ENCODE peak calls at places on chromosomes 2 and 18, in five cellular contexts. One of them, this sample, is unnamed.

GRCh38 chr2:80102026-80102425 is 202.5 kb downstream of the LRRTM1 start:
- DNase-seq in HCT116: no peak
- DNase-seq in lower leg skin: no peak
- DNase-seq in fibroblast of the aortic adventitia: peak
- DNase-seq in pancreas: no peak
- DNase-seq in this sample: no peak

GRCh38 chr2:206728277-206729199 is 10.3 kb upstream of the DYTN start:
- DNase-seq in fibroblast of the aortic adventitia: peak
- DNase-seq in lower leg skin: no peak
- DNase-seq in HCT116: peak
- DNase-seq in pancreas: no peak
- DNase-seq in this sample: peak

GRCh38 chr2:66537001-66537400 is 102.1 kb downstream of the MEIS1 start:
- DNase-seq in pancreas: no peak
- DNase-seq in fibroblast of the aortic adventitia: no peak
- DNase-seq in HCT116: no peak
- DNase-seq in lower leg skin: no peak
- DNase-seq in this sample: no peak

GRCh38 chr2:105950521-105951389 is 206.0 kb downstream of the NCK2 start:
- DNase-seq in pancreas: no peak
- DNase-seq in HCT116: no peak
- DNase-seq in lower leg skin: no peak
- DNase-seq in fibroblast of the aortic adventitia: no peak
- DNase-seq in this sample: no peak

GRCh38 chr2:72979896-72980295 is 62.6 kb downstream of the EMX1 start:
- DNase-seq in fibroblast of the aortic adventitia: no peak
- DNase-seq in pancreas: no peak
- DNase-seq in HCT116: no peak
- DNase-seq in lower leg skin: no peak
- DNase-seq in this sample: no peak

GRCh38 chr2:98839292-98839691 is 96.7 kb downstream of the CRACDL start:
- DNase-seq in pancreas: no peak
- DNase-seq in lower leg skin: no peak
- DNase-seq in HCT116: no peak
- DNase-seq in fibroblast of the aortic adventitia: peak
- DNase-seq in this sample: peak

GRCh38 chr2:189613077-189613636 is 32.6 kb upstream of the SLC40A1 start:
- DNase-seq in HCT116: no peak
- DNase-seq in pancreas: no peak
- DNase-seq in lower leg skin: no peak
- DNase-seq in fibroblast of the aortic adventitia: peak
- DNase-seq in this sample: peak

GRCh38 chr18:34509879-34510586 is 200.1 kb upstream of the DTNA start:
- DNase-seq in HCT116: no peak
- DNase-seq in lower leg skin: no peak
- DNase-seq in fibroblast of the aortic adventitia: no peak
- DNase-seq in pancreas: no peak
- DNase-seq in this sample: no peak

GRCh38 chr18:22253156-22253555 is 83.8 kb downstream of the GATA6 start:
- DNase-seq in pancreas: no peak
- DNase-seq in HCT116: no peak
- DNase-seq in lower leg skin: no peak
- DNase-seq in fibroblast of the aortic adventitia: no peak
- DNase-seq in this sample: no peak

GRCh38 chr18:46676162-46676830 is 19.3 kb upstream of the LOXHD1 start:
- DNase-seq in HCT116: no peak
- DNase-seq in fibroblast of the aortic adventitia: no peak
- DNase-seq in lower leg skin: no peak
- DNase-seq in pancreas: no peak
- DNase-seq in this sample: peak

GRCh38 chr18:41150316-41150715 is 804.7 kb upstream of the PIK3C3 start:
- DNase-seq in lower leg skin: no peak
- DNase-seq in pancreas: no peak
- DNase-seq in HCT116: no peak
- DNase-seq in fibroblast of the aortic adventitia: no peak
- DNase-seq in this sample: no peak

GRCh38 chr2:99836670-99837069 is 305.7 kb downstream of the AFF3 start:
- DNase-seq in fibroblast of the aortic adventitia: peak
- DNase-seq in HCT116: no peak
- DNase-seq in pancreas: no peak
- DNase-seq in lower leg skin: no peak
- DNase-seq in this sample: no peak

GRCh38 chr18:3511980-3512379 is 62.0 kb downstream of the TGIF1 start:
- DNase-seq in pancreas: no peak
- DNase-seq in HCT116: no peak
- DNase-seq in fibroblast of the aortic adventitia: peak
- DNase-seq in lower leg skin: peak
- DNase-seq in this sample: peak

GRCh38 chr2:239738159-239738558 is 287.0 kb downstream of the NDUFA10 start:
- DNase-seq in HCT116: no peak
- DNase-seq in lower leg skin: no peak
- DNase-seq in fibroblast of the aortic adventitia: no peak
- DNase-seq in pancreas: no peak
- DNase-seq in this sample: no peak

GRCh38 chr2:182999348-183000028 is 38.8 kb downstream of the NCKAP1 start:
- DNase-seq in fibroblast of the aortic adventitia: no peak
- DNase-seq in lower leg skin: no peak
- DNase-seq in HCT116: no peak
- DNase-seq in pancreas: no peak
- DNase-seq in this sample: no peak

GRCh38 chr2:196088209-196088608 is 19.6 kb upstream of the DNAH7 start:
- DNase-seq in HCT116: no peak
- DNase-seq in pancreas: no peak
- DNase-seq in fibroblast of the aortic adventitia: peak
- DNase-seq in lower leg skin: no peak
- DNase-seq in this sample: peak

GRCh38 chr2:196915512-196916189 is 10.9 kb downstream of the PGAP1 start:
- DNase-seq in lower leg skin: no peak
- DNase-seq in HCT116: no peak
- DNase-seq in pancreas: no peak
- DNase-seq in fibroblast of the aortic adventitia: no peak
- DNase-seq in this sample: no peak

GRCh38 chr2:72980535-72981217 is 63.4 kb downstream of the EMX1 start:
- DNase-seq in pancreas: no peak
- DNase-seq in fibroblast of the aortic adventitia: peak
- DNase-seq in HCT116: peak
- DNase-seq in lower leg skin: no peak
- DNase-seq in this sample: no peak

DNA sequence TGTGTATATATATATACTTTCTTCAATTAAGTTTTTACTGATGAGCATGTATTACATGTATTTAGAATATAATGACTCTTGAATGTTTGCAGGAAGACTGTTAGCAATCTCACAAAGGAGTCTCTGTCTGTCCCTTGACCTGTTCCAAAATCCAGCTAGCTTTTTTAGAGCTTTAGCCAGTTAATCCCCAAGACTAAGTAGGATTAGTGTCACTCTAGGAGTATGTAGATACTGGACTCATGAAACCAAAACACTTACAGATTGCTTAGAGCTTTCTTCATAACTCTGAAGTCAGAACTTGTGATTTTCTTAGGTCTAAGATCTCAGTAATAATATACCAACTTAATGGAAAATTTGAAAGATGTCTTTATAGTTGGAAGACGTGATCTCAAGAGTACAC is 2.2 kb downstream of the UBXN4 start:
- DNase-seq in fibroblast of the aortic adventitia: peak
- DNase-seq in HCT116: no peak
- DNase-seq in lower leg skin: no peak
- DNase-seq in pancreas: no peak
- DNase-seq in this sample: no peak
- H3K4me3 ChIP-seq in fibroblast of the aortic adventitia: peak
- H3K4me3 ChIP-seq in HCT116: no peak
- H3K4me3 ChIP-seq in lower leg skin: no peak
- H3K4me3 ChIP-seq in pancreas: peak
- H3K4me3 ChIP-seq in this sample: peak

GRCh38 chr18:24413148-24413547 is 13.3 kb upstream of the IMPACT start:
- DNase-seq in fibroblast of the aortic adventitia: peak
- DNase-seq in lower leg skin: no peak
- DNase-seq in HCT116: no peak
- DNase-seq in pancreas: no peak
- DNase-seq in this sample: no peak
- TF ChIP-seq CTCF in fibroblast of the aortic adventitia: peak
- TF ChIP-seq CTCF in lower leg skin: no peak
- TF ChIP-seq CTCF in HCT116: peak
- TF ChIP-seq CTCF in pancreas: no peak
- TF ChIP-seq CTCF in this sample: peak

DNA sequence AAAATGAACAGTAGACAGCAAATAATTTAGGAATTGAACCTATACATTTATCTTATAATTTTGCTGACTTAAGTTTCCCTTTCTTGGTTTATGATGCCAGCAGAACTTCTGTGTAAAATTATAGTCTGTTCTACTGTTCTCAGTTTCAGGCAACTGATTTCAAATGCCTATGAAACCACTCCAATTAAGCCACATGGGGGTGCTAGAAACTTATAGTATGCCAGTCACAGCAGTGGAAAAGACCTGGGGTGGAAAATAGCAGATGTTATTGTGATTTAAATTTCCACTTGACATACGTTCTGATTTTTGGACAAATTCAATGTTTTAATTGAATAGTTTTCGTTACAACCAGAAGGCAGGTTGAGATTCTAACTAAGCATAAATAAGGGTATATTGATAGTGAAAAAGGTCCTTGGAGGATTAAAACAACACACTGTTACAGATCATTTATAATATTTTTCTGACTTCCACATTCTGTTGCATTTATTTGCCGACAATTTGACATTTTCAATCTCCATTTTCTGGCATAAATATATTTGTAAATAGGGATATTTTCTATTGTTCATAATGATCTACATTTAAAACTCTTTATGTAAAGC is 61.4 kb downstream of the CPS1 start:
- DNase-seq in lower leg skin: no peak
- DNase-seq in fibroblast of the aortic adventitia: peak
- DNase-seq in HCT116: peak
- DNase-seq in pancreas: no peak
- DNase-seq in this sample: peak
- H3K4me3 ChIP-seq in lower leg skin: no peak
- H3K4me3 ChIP-seq in fibroblast of the aortic adventitia: no peak
- H3K4me3 ChIP-seq in HCT116: no peak
- H3K4me3 ChIP-seq in pancreas: no peak
- H3K4me3 ChIP-seq in this sample: no peak

GRCh38 chr18:1585881-1586488 is 681.3 kb downstream of the ADCYAP1 start:
- DNase-seq in HCT116: peak
- DNase-seq in lower leg skin: no peak
- DNase-seq in pancreas: no peak
- DNase-seq in fibroblast of the aortic adventitia: peak
- DNase-seq in this sample: peak
- TF ChIP-seq CTCF in HCT116: peak
- TF ChIP-seq CTCF in lower leg skin: no peak
- TF ChIP-seq CTCF in pancreas: no peak
- TF ChIP-seq CTCF in fibroblast of the aortic adventitia: peak
- TF ChIP-seq CTCF in this sample: peak

GRCh38 chr2:526918-527317 is 150.3 kb downstream of the TMEM18 start:
- DNase-seq in pancreas: no peak
- DNase-seq in lower leg skin: peak
- DNase-seq in fibroblast of the aortic adventitia: no peak
- DNase-seq in HCT116: no peak
- DNase-seq in this sample: no peak
- H3K4me3 ChIP-seq in pancreas: no peak
- H3K4me3 ChIP-seq in lower leg skin: no peak
- H3K4me3 ChIP-seq in fibroblast of the aortic adventitia: no peak
- H3K4me3 ChIP-seq in HCT116: no peak
- H3K4me3 ChIP-seq in this sample: no peak

GRCh38 chr2:45173513-45173912 is 164.3 kb upstream of the SIX2 start:
- DNase-seq in fibroblast of the aortic adventitia: peak
- DNase-seq in lower leg skin: no peak
- DNase-seq in HCT116: peak
- DNase-seq in pancreas: no peak
- DNase-seq in this sample: peak
- TF ChIP-seq CTCF in fibroblast of the aortic adventitia: peak
- TF ChIP-seq CTCF in lower leg skin: no peak
- TF ChIP-seq CTCF in HCT116: no peak
- TF ChIP-seq CTCF in pancreas: no peak
- TF ChIP-seq CTCF in this sample: peak

This sample was measured in choroid plexus epithelial cell.